ENCODE peak calls at places on chromosome 13, in five cellular contexts. O, Z, J, U and A are unnamed samples. For H3K9me3, the result is how much of the 10 kb centered on the place peaks cover.

GRCh38 chr13:27636624-27637288 is 15.1 kb downstream of the POLR1D start:
- DNase-seq in O (no peak), Z (no peak), J (no peak), U (no peak), A (no peak)

GRCh38 chr13:99214232-99214631 is 13.6 kb downstream of the UBAC2 start:
- DNase-seq in O (no peak), Z (no peak), J (no peak), U (no peak), A (no peak)

GRCh38 chr13:89568746-89569145 is 1778.7 kb upstream of the MIR17HG start:
- DNase-seq in O (no peak), Z (no peak), J (no peak), U (no peak), A (no peak)

GRCh38 chr13:29861694-29862110 is 11.3 kb upstream of the UBL3 start:
- DNase-seq in O (no peak), Z (no peak), J (no peak), U (peak), A (no peak)

GRCh38 chr13:91544723-91545122 is 146.3 kb downstream of the GPC5 start:
- DNase-seq in O (no peak), Z (no peak), J (no peak), U (no peak), A (no peak)

GRCh38 chr13:59364508-59365187 is 799.1 kb downstream of the DIAPH3 start:
- DNase-seq in O (no peak), Z (no peak), J (no peak), U (no peak), A (no peak)

GRCh38 chr13:112619730-112620639 is 32.0 kb upstream of the TUBGCP3 start:
- DNase-seq in O (no peak), Z (no peak), J (peak), U (no peak), A (no peak)

GRCh38 chr13:78015782-78016181 is 97.2 kb upstream of the EDNRB start:
- DNase-seq in O (no peak), Z (no peak), J (no peak), U (no peak), A (no peak)

GRCh38 chr13:60020288-60020687 is 143.4 kb downstream of the DIAPH3 start:
- DNase-seq in O (no peak), Z (no peak), J (no peak), U (no peak), A (no peak)

GRCh38 chr13:28463481-28463880 is 31.4 kb downstream of the FLT1 start:
- DNase-seq in O (no peak), Z (no peak), J (no peak), U (no peak), A (no peak)

GRCh38 chr13:86562876-86563275 is 763.7 kb upstream of the SLITRK6 start:
- DNase-seq in O (no peak), Z (no peak), J (no peak), U (no peak), A (no peak)

GRCh38 chr13:20666948-20667347 is 36.6 kb upstream of the IL17D start:
- DNase-seq in O (no peak), Z (no peak), J (no peak), U (no peak), A (no peak)

GRCh38 chr13:59691501-59692066 is 472.1 kb downstream of the DIAPH3 start:
- DNase-seq in O (no peak), Z (no peak), J (no peak), U (peak), A (no peak)

GRCh38 chr13:40161008-40161694 is 505.3 kb downstream of the FOXO1 start:
- DNase-seq in O (no peak), Z (no peak), J (no peak), U (no peak), A (no peak)

GRCh38 chr13:65990684-65991083 is 1239.5 kb downstream of the PCDH9 start:
- DNase-seq in O (no peak), Z (no peak), J (no peak), U (no peak), A (no peak)

GRCh38 chr13:109145631-109146030 is 516.2 kb downstream of the MYO16 start:
- DNase-seq in O (peak), Z (peak), J (peak), U (peak), A (no peak)

GRCh38 chr13:93559718-93560117 is 333.1 kb downstream of the GPC6 start:
- DNase-seq in O (peak), Z (no peak), J (no peak), U (peak), A (no peak)

GRCh38 chr13:74067818-74068217 is 66.4 kb downstream of the KLF12 start:
- DNase-seq in O (no peak), Z (no peak), J (no peak), U (no peak), A (no peak)

GRCh38 chr13:114286808-114287207 is 5.4 kb downstream of the UPF3A start:
- DNase-seq in O (no peak), Z (no peak), J (no peak), U (no peak), A (no peak)

GRCh38 chr13:81770868-81771505 is 1430.1 kb upstream of the SPRY2 start:
- DNase-seq in O (no peak), Z (no peak), J (no peak), U (no peak), A (no peak)

GRCh38 chr13:99941086-99941485 is 30.5 kb downstream of the ZIC5 start:
- DNase-seq in O (no peak), Z (no peak), J (no peak), U (no peak), A (no peak)

GRCh38 chr13:110347535-110348308 is 40.6 kb downstream of the COL4A2 start:
- DNase-seq in O (no peak), Z (peak), J (peak), U (no peak), A (no peak)

GRCh38 chr13:100913143-100913542 is 238.5 kb upstream of the TMTC4 start:
- DNase-seq in O (no peak), Z (no peak), J (no peak), U (peak), A (no peak)

GRCh38 chr13:50731400-50731799 is 112.1 kb downstream of the DLEU7 start:
- DNase-seq in O (no peak), Z (no peak), J (no peak), U (no peak), A (no peak)

GRCh38 chr13:97241761-97242160 is 19.6 kb downstream of the MBNL2 start:
- DNase-seq in O (no peak), Z (no peak), J (no peak), U (no peak), A (no peak)

GRCh38 chr13:50208826-50209335 is 193.6 kb downstream of the KCNRG start:
- DNase-seq in O (peak), Z (peak), J (no peak), U (peak), A (no peak)

GRCh38 chr13:43316997-43317396 is 293.6 kb downstream of the DNAJC15 start:
- DNase-seq in O (no peak), Z (peak), J (no peak), U (no peak), A (no peak)

GRCh38 chr13:98265669-98266551 is 88.8 kb upstream of the RNF113B start:
- DNase-seq in O (no peak), Z (peak), J (no peak), U (no peak), A (peak)

GRCh38 chr13:101398191-101398590 is 18.1 kb downstream of the NALCN start:
- DNase-seq in O (no peak), Z (no peak), J (no peak), U (peak), A (no peak)

GRCh38 chr13:101751488-101751887 is 299.0 kb downstream of the ITGBL1 start:
- DNase-seq in O (peak), Z (no peak), J (no peak), U (peak), A (no peak)

GRCh38 chr13:75312884-75313520 is 169.0 kb downstream of the TBC1D4 start:
- DNase-seq in O (no peak), Z (no peak), J (no peak), U (no peak), A (no peak)

GRCh38 chr13:101965096-101965495 is 436.8 kb downstream of the FGF14 start:
- DNase-seq in O (no peak), Z (no peak), J (no peak), U (no peak), A (no peak)

GRCh38 chr13:39362652-39363390 is 240.2 kb downstream of the LHFPL6 start:
- DNase-seq in O (no peak), Z (no peak), J (no peak), U (no peak), A (no peak)

GRCh38 chr13:113022391-113023216 is 53.6 kb downstream of the MCF2L start:
- DNase-seq in O (no peak), Z (no peak), J (no peak), U (no peak), A (no peak)

GRCh38 chr13:51525567-51526165 is 58.6 kb upstream of the WDFY2 start:
- DNase-seq in O (no peak), Z (no peak), J (no peak), U (no peak), A (no peak)

GRCh38 chr13:36887758-36888521 is 32.1 kb downstream of the SMAD9 start:
- DNase-seq in O (no peak), Z (no peak), J (no peak), U (no peak), A (no peak)
- H3K9me3 ChIP-seq in O (under half), Z (under half), J (under half), U (under half), A (under half)

GRCh38 chr13:30892966-30893365 is 13.1 kb upstream of the MEDAG start:
- DNase-seq in O (no peak), Z (peak), J (peak), U (no peak), A (no peak)
- TF ChIP-seq CTCF in O (peak), Z (peak), J (peak), U (peak), A (no peak)

GRCh38 chr13:95931300-95932025 is 121.7 kb downstream of the UGGT2 start:
- DNase-seq in O (no peak), Z (no peak), J (no peak), U (no peak), A (no peak)
- H3K9me3 ChIP-seq in O (under half), Z (under half), J (under half), U (under half), A (under half)

DNA sequence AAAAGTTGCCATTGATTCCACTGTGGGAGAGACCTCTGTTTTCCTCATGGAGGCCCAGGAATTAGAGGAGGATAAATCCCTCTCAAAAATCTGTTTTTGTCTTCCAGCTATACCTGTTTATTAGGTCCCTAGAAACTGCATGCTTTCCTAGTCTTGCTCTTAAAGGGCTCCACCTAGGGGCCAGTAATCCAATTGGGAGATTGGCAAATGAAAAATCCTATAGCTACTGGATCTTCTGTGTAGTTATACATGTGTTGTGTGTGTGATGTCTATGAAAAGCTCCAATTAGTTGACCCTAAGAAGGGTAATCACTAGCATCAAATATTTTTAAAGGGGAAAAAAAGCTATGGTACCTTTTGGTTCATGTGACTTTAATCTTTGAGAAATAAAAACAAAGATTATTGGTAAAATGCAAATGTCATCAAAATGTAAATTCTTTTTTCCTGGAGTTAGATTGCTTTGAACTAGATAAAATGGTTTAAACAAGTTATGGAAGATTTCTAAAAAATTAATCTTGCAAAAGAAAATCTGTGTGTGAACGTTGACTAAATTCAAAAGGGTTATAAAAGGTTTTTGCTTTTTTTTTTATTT is 63.4 kb upstream of the C1QTNF9B start:
- DNase-seq in O (peak), Z (no peak), J (peak), U (no peak), A (no peak)
- TF ChIP-seq CTCF in O (peak), Z (peak), J (peak), U (peak), A (peak)